ENCODE peak calls at places on chromosomes 1 and 21, in ten cellular contexts. A is HFF-Myc; Y is fibroblast of pulmonary artery; C is mesothelial cell of epicardium; F is breast epithelium; R is A549; Q is hepatocyte; N is CD4-positive, alpha-beta T cell; B is cardiac fibroblast; T is tibial artery. W is an unnamed sample.

GRCh38 chr1:56666112-56666608 is 21.0 kb downstream of the PRKAA2 start:
- DNase-seq in A (no peak), Y (no peak), C (no peak), F (no peak), R (no peak), Q (no peak), N (no peak), B (no peak), T (no peak), W (no peak)

GRCh38 chr21:41953831-41954653 is at the start of gene C2CD2:
- DNase-seq in A (peak), Y (peak), C (peak), F (no peak), R (peak), Q (peak), N (no peak), B (peak), T (peak), W (peak)

GRCh38 chr1:206687915-206688442 is 3.3 kb downstream of the MAPKAPK2 start:
- DNase-seq in A (no peak), Y (no peak), C (no peak), F (no peak), R (no peak), Q (no peak), N (no peak), B (peak), T (no peak), W (no peak)

GRCh38 chr21:31348188-31348587 is 4.1 kb upstream of the TIAM1 start:
- DNase-seq in A (no peak), Y (no peak), C (no peak), F (no peak), R (no peak), Q (no peak), N (no peak), B (no peak), T (no peak), W (no peak)

GRCh38 chr1:238139713-238140112 is 249.0 kb upstream of the ZP4 start:
- DNase-seq in A (no peak), Y (no peak), C (no peak), F (no peak), R (no peak), Q (peak), N (no peak), B (no peak), T (no peak), W (no peak)

GRCh38 chr1:29280780-29281131 is 44.4 kb downstream of the PTPRU start:
- DNase-seq in A (no peak), Y (peak), C (no peak), F (no peak), R (no peak), Q (peak), N (no peak), B (peak), T (no peak), W (no peak)

GRCh38 chr1:52825868-52826267 is 16.7 kb upstream of the ZYG11A start:
- DNase-seq in A (no peak), Y (peak), C (no peak), F (no peak), R (no peak), Q (no peak), N (no peak), B (peak), T (no peak), W (no peak)

GRCh38 chr1:57353589-57353988 is 70.3 kb downstream of the DAB1 start:
- DNase-seq in A (no peak), Y (no peak), C (no peak), F (no peak), R (no peak), Q (no peak), N (no peak), B (no peak), T (no peak), W (no peak)

GRCh38 chr1:173302366-173302765 is 95.2 kb upstream of the TNFSF4 start:
- DNase-seq in A (no peak), Y (no peak), C (no peak), F (no peak), R (no peak), Q (no peak), N (no peak), B (no peak), T (no peak), W (no peak)

GRCh38 chr1:24704411-24705259 is 40.6 kb upstream of the CLIC4 start:
- DNase-seq in A (no peak), Y (peak), C (no peak), F (no peak), R (peak), Q (peak), N (no peak), B (peak), T (no peak), W (no peak)

GRCh38 chr1:177471244-177471643 is 300.5 kb downstream of the BRINP2 start:
- DNase-seq in A (no peak), Y (peak), C (no peak), F (no peak), R (no peak), Q (no peak), N (no peak), B (peak), T (no peak), W (no peak)

DNA sequence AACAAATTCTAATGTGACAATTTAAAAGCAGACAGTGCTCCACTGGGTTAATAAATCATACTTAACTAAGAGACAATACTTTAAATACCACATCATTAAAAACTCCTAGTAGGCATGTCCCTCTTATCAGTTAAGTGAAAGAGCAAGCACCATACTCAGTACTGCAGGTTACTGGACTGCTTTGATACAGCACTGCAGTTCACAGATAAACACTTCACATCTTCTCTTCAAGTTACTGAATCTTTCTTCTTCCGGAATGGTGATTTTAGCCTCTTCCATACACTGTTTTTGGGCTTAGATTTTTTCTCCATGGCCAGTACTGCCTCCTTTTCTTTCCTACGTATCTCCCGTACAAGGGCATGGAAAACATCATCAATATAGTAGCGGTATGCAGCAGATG is 11.0 kb downstream of the RIT1 start:
- DNase-seq in A (no peak), Y (no peak), C (no peak), F (no peak), R (no peak), Q (no peak), N (no peak), B (no peak), T (no peak), W (no peak)
- TF ChIP-seq CTCF in A (no peak), Y (no peak), C (no peak), F (no peak), R (no peak), Q (no peak), N (no peak), B (no peak), T (no peak), W (no peak)

GRCh38 chr1:49995734-49996133 is 28.0 kb downstream of the AGBL4 start:
- DNase-seq in A (no peak), Y (no peak), C (no peak), F (no peak), R (no peak), Q (no peak), N (no peak), B (no peak), T (no peak), W (no peak)
- TF ChIP-seq CTCF in A (no peak), Y (no peak), C (no peak), F (no peak), R (no peak), Q (no peak), N (no peak), B (no peak), T (no peak), W (no peak)

DNA sequence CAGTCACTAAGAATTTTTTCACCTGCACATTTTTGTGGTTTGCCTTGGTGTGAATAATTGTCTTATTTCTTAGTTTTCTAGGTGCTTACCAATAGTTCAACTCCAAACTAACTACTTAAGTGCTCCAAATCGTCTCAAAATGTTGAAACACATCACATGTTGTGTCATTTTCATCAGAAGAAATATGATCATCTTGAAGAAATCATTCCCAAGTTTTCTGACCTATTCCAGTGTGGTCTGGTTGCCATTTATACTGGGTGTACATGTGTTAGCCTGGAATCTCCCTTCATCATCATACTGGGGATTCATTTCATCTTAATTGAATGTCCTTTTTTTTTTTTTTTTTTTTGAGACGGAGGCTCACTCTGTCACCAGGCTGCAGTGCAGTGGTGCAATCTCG is 67.0 kb downstream of the EIF2B3 start:
- DNase-seq in A (no peak), Y (no peak), C (no peak), F (no peak), R (no peak), Q (no peak), N (no peak), B (no peak), T (no peak), W (no peak)
- TF ChIP-seq CTCF in A (no peak), Y (no peak), C (no peak), F (no peak), R (no peak), Q (no peak), N (no peak), B (no peak), T (no peak), W (no peak)

GRCh38 chr1:215523128-215523861 is 43.8 kb upstream of the KCTD3 start:
- DNase-seq in A (no peak), Y (peak), C (no peak), F (no peak), R (no peak), Q (no peak), N (no peak), B (peak), T (no peak), W (no peak)
- TF ChIP-seq CTCF in A (no peak), Y (peak), C (peak), F (peak), R (peak), Q (peak), N (no peak), B (no peak), T (no peak), W (peak)

W was measured in neural crest cell.